ENCODE peak calls at places on chromosomes 13 and 19, in ten cellular contexts. N is C1 segment of cervical spinal cord; S is GM10248; A is NCI-H1105; J is iris pigment epithelial cell; H is K562; D is activated CD4-positive, alpha-beta T cell treated with anti-CD3 and anti-CD28 coated beads, Interleukin-2, amount 10 ng/mL, durations not matched to agents 7 days and 5 days; G is suprapubic skin; I is stimulated activated CD8-positive, alpha-beta memory T cell treated with anti-CD3 and anti-CD28 coated beads, Interleukin-2, amount 100 ng/mL, for 1 hour; R is T-helper 22 cell. M is an unnamed sample.
A peak's percentile ranks its signal among the peaks of the same experiment; 100 is the strongest.

GRCh38 chr13:34255695-34256094 is 437.7 kb downstream of the RFC3 start:
- DNase-seq in N (no peak), S (no peak), A (no peak), J (no peak), H (no peak), D (no peak), G (no peak), I (no peak), R (no peak), M (no peak)

GRCh38 chr13:99385161-99385560 is 78.0 kb upstream of the GPR183 start:
- DNase-seq in N (no peak), S (no peak), A (no peak), J (no peak), H (no peak), D (no peak), G (no peak), I (no peak), R (no peak), M (no peak)

GRCh38 chr13:102461302-102461701 is 59.5 kb upstream of the FGF14 start:
- DNase-seq in N (no peak), S (no peak), A (no peak), J (peak; percentile 44), H (no peak), D (no peak), G (no peak), I (no peak), R (no peak), M (no peak)

GRCh38 chr19:3045885-3046603 is 16.3 kb downstream of the TLE5 start:
- DNase-seq in N (no peak), S (no peak), A (peak; percentile 25), J (no peak), H (no peak), D (no peak), G (no peak), I (no peak), R (no peak), M (no peak)

GRCh38 chr13:110214637-110215036 is 92.3 kb downstream of the COL4A1 start:
- DNase-seq in N (no peak), S (no peak), A (no peak), J (peak; percentile 74), H (no peak), D (no peak), G (no peak), I (no peak), R (no peak), M (no peak)

GRCh38 chr19:43636121-43636683 is 3.4 kb downstream of the CADM4 start:
- DNase-seq in N (peak; percentile 61), S (no peak), A (no peak), J (peak; percentile 20), H (no peak), D (no peak), G (no peak), I (no peak), R (no peak), M (no peak)

GRCh38 chr19:18603255-18603957 is 3.2 kb downstream of the CRLF1 start:
- DNase-seq in N (no peak), S (no peak), A (no peak), J (peak; percentile 31), H (peak; percentile 49), D (no peak), G (no peak), I (no peak), R (no peak), M (no peak)

GRCh38 chr19:39843919-39844793 is 2.0 kb downstream of the FBL start:
- DNase-seq in N (no peak), S (peak; percentile 50), A (no peak), J (peak; percentile 59), H (no peak), D (peak; percentile 67), G (no peak), I (no peak), R (no peak), M (no peak)

GRCh38 chr13:95505265-95505664 is 47.3 kb upstream of the CLDN10 start:
- DNase-seq in N (no peak), S (no peak), A (no peak), J (no peak), H (no peak), D (no peak), G (no peak), I (no peak), R (no peak), M (no peak)